ENCODE peak calls at places on chromosomes 6 and 20, in five cellular contexts. One of them, this sample, is unnamed.

GRCh38 chr20:42442728-42443127 is 747.0 kb downstream of the PTPRT start:
- DNase-seq in GM20000: no peak
- DNase-seq in right lobe of liver: no peak
- DNase-seq in Caco-2: no peak
- DNase-seq in type B pancreatic cell: no peak
- DNase-seq in this sample: no peak

GRCh38 chr6:41698350-41698781 is 37.0 kb downstream of the TFEB start:
- DNase-seq in GM20000: no peak
- DNase-seq in right lobe of liver: no peak
- DNase-seq in Caco-2: no peak
- DNase-seq in type B pancreatic cell: no peak
- DNase-seq in this sample: no peak

GRCh38 chr20:62413896-62414481 is 6.9 kb upstream of the CABLES2 start:
- DNase-seq in GM20000: no peak
- DNase-seq in right lobe of liver: no peak
- DNase-seq in Caco-2: no peak
- DNase-seq in type B pancreatic cell: no peak
- DNase-seq in this sample: no peak

GRCh38 chr20:305745-306144 is 8.4 kb downstream of the ZCCHC3 start:
- DNase-seq in GM20000: no peak
- DNase-seq in right lobe of liver: no peak
- DNase-seq in Caco-2: no peak
- DNase-seq in type B pancreatic cell: no peak
- DNase-seq in this sample: no peak

GRCh38 chr6:30875244-30876038 is 8.9 kb upstream of the DDR1 start:
- DNase-seq in GM20000: no peak
- DNase-seq in right lobe of liver: no peak
- DNase-seq in Caco-2: no peak
- DNase-seq in type B pancreatic cell: no peak
- DNase-seq in this sample: no peak

GRCh38 chr20:58192567-58192966 is 35.9 kb downstream of the ANKRD60 start:
- DNase-seq in GM20000: peak
- DNase-seq in right lobe of liver: no peak
- DNase-seq in Caco-2: no peak
- DNase-seq in type B pancreatic cell: no peak
- DNase-seq in this sample: peak

GRCh38 chr6:44576132-44576601 is 188.7 kb downstream of the CDC5L start:
- DNase-seq in GM20000: no peak
- DNase-seq in right lobe of liver: no peak
- DNase-seq in Caco-2: no peak
- DNase-seq in type B pancreatic cell: no peak
- DNase-seq in this sample: no peak

GRCh38 chr6:41460742-41461336 is 85.3 kb upstream of the FOXP4 start:
- DNase-seq in GM20000: no peak
- DNase-seq in right lobe of liver: no peak
- DNase-seq in Caco-2: no peak
- DNase-seq in type B pancreatic cell: no peak
- DNase-seq in this sample: no peak

DNA sequence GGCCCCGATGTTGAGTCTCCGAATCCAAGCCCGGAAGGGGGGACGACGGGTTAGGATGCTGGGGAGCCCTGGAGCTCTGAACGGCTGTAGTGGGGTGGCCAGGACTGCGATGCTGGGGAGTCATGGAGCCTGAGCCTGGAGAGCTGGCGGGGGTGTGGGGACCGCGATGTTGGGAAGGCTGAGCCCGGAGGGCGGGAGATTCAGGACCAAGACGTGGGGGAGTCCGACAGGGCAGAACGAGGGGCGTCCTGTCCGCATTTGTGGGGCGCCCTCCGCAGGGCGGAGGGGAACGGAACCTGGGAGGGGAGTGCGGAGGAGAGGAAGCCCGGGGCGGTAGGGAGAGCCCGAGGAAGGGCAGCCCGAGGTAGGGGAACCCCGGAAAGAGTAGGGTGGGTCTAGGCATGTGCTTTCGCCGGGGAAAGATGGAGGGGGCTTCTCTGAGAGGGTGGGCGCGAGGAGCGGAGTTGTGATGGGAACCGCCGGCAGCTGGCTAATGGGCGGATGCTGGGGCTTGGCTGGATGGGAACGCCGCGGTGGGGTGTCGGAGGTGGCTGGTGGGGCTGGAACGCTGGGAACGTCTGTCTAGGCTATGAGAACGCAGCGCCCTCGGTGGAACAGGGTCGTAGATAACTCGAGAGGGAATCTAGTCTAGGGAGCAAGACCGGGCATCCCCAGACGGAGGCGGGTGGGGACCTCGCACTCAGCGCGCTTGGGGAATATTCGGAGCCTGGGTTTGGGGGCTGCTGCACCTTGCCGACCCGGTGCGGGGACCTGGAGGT is 681 bp downstream of the PAQR8 start:
- DNase-seq in GM20000: peak
- DNase-seq in right lobe of liver: peak
- DNase-seq in Caco-2: peak
- DNase-seq in type B pancreatic cell: peak
- DNase-seq in this sample: peak
- TF ChIP-seq CTCF in GM20000: peak
- TF ChIP-seq CTCF in right lobe of liver: no peak
- TF ChIP-seq CTCF in Caco-2: no peak
- TF ChIP-seq CTCF in type B pancreatic cell: no peak
- TF ChIP-seq CTCF in this sample: peak

GRCh38 chr6:6105472-6106036 is 98.8 kb upstream of the NRN1 start:
- DNase-seq in GM20000: no peak
- DNase-seq in right lobe of liver: no peak
- DNase-seq in Caco-2: no peak
- DNase-seq in type B pancreatic cell: no peak
- DNase-seq in this sample: no peak
- TF ChIP-seq CTCF in GM20000: no peak
- TF ChIP-seq CTCF in right lobe of liver: peak
- TF ChIP-seq CTCF in Caco-2: no peak
- TF ChIP-seq CTCF in type B pancreatic cell: peak
- TF ChIP-seq CTCF in this sample: peak

DNA sequence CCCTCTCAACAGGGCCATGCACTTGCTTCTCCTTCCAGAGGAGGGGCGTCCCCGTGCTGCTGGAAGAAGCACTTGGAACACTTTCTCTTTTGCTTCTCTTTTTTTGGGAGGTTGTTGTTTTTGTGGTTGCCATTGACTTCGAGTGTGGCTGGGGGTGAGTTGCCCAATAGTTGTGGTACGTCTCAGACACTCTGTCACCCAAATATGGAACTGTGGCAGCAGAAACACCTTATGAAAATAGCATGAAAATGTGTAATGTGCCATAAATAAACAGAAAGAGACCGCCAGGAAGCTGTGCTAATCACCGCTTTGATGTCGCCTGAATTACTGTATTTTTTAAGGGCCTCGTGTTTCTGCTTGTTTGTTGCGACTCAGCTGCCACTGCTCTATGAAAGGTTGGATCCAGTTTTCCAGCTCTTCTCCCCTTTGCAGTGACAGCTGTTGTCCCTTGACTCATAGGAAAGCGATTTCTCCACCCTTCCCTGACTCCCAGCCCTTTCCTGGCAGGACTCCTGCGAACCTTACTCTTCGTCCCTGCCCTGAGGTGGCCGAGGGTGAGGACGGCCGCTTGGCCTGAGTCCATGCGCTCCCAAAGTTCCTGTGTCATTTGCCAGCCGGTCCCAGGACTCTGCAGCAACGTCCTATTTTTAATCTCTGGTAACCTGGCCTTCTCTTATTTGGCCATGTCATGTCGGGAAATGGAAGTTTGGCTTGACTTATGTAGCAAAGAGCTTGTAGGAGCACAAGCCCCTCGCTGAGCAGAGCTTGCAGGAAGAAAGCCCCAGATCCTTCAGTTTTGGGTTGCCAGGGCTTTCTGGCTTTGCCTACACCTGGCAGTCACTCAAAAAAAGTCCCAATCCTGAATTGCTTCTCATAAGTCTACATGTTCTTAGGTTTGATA is 694.6 kb downstream of the QKI start:
- DNase-seq in GM20000: no peak
- DNase-seq in right lobe of liver: peak
- DNase-seq in Caco-2: no peak
- DNase-seq in type B pancreatic cell: no peak
- DNase-seq in this sample: no peak
- TF ChIP-seq CTCF in GM20000: no peak
- TF ChIP-seq CTCF in right lobe of liver: no peak
- TF ChIP-seq CTCF in Caco-2: no peak
- TF ChIP-seq CTCF in type B pancreatic cell: no peak
- TF ChIP-seq CTCF in this sample: no peak

GRCh38 chr6:104418839-104419238 is 440.9 kb downstream of the HACE1 start:
- DNase-seq in GM20000: no peak
- DNase-seq in right lobe of liver: no peak
- DNase-seq in Caco-2: no peak
- DNase-seq in type B pancreatic cell: no peak
- DNase-seq in this sample: no peak
- TF ChIP-seq CTCF in GM20000: no peak
- TF ChIP-seq CTCF in right lobe of liver: no peak
- TF ChIP-seq CTCF in Caco-2: no peak
- TF ChIP-seq CTCF in type B pancreatic cell: no peak
- TF ChIP-seq CTCF in this sample: no peak

GRCh38 chr6:53119349-53119748 is 29.3 kb downstream of the GCM1 start:
- DNase-seq in GM20000: no peak
- DNase-seq in right lobe of liver: no peak
- DNase-seq in Caco-2: no peak
- DNase-seq in type B pancreatic cell: no peak
- DNase-seq in this sample: no peak
- TF ChIP-seq CTCF in GM20000: no peak
- TF ChIP-seq CTCF in right lobe of liver: no peak
- TF ChIP-seq CTCF in Caco-2: no peak
- TF ChIP-seq CTCF in type B pancreatic cell: no peak
- TF ChIP-seq CTCF in this sample: no peak

GRCh38 chr6:26195924-26196845 is 109.0 kb downstream of the HFE start:
- DNase-seq in GM20000: no peak
- DNase-seq in right lobe of liver: no peak
- DNase-seq in Caco-2: peak
- DNase-seq in type B pancreatic cell: no peak
- DNase-seq in this sample: no peak

GRCh38 chr6:26195376-26195923 is 108.2 kb downstream of the HFE start:
- DNase-seq in GM20000: peak
- DNase-seq in right lobe of liver: peak
- DNase-seq in Caco-2: peak
- DNase-seq in type B pancreatic cell: no peak
- DNase-seq in this sample: peak

GRCh38 chr6:26197736-26198625 is 110.8 kb downstream of the HFE start:
- DNase-seq in GM20000: no peak
- DNase-seq in right lobe of liver: no peak
- DNase-seq in Caco-2: peak
- DNase-seq in type B pancreatic cell: no peak
- DNase-seq in this sample: no peak

GRCh38 chr6:26198626-26199056 is 111.4 kb downstream of the HFE start:
- DNase-seq in GM20000: no peak
- DNase-seq in right lobe of liver: no peak
- DNase-seq in Caco-2: no peak
- DNase-seq in type B pancreatic cell: no peak
- DNase-seq in this sample: no peak

GRCh38 chr6:26196846-26197683 is 109.8 kb downstream of the HFE start:
- DNase-seq in GM20000: peak
- DNase-seq in right lobe of liver: peak
- DNase-seq in Caco-2: peak
- DNase-seq in type B pancreatic cell: peak
- DNase-seq in this sample: peak
- TF ChIP-seq CTCF in GM20000: no peak
- TF ChIP-seq CTCF in right lobe of liver: no peak
- TF ChIP-seq CTCF in Caco-2: no peak
- TF ChIP-seq CTCF in type B pancreatic cell: no peak
- TF ChIP-seq CTCF in this sample: no peak

GRCh38 chr6:63882208-63882607 is 246.6 kb downstream of the PHF3 start:
- DNase-seq in GM20000: no peak
- DNase-seq in right lobe of liver: no peak
- DNase-seq in Caco-2: peak
- DNase-seq in type B pancreatic cell: no peak
- DNase-seq in this sample: no peak
- TF ChIP-seq CTCF in GM20000: no peak
- TF ChIP-seq CTCF in right lobe of liver: no peak
- TF ChIP-seq CTCF in Caco-2: peak
- TF ChIP-seq CTCF in type B pancreatic cell: peak
- TF ChIP-seq CTCF in this sample: no peak

GRCh38 chr6:20554817-20555216 is 20.6 kb downstream of the CDKAL1 start:
- DNase-seq in GM20000: no peak
- DNase-seq in right lobe of liver: no peak
- DNase-seq in Caco-2: no peak
- DNase-seq in type B pancreatic cell: no peak
- DNase-seq in this sample: no peak

GRCh38 chr6:20564777-20565176 is 30.5 kb downstream of the CDKAL1 start:
- DNase-seq in GM20000: peak
- DNase-seq in right lobe of liver: no peak
- DNase-seq in Caco-2: no peak
- DNase-seq in type B pancreatic cell: no peak
- DNase-seq in this sample: peak

GRCh38 chr6:20563377-20563776 is 29.1 kb downstream of the CDKAL1 start:
- DNase-seq in GM20000: no peak
- DNase-seq in right lobe of liver: no peak
- DNase-seq in Caco-2: no peak
- DNase-seq in type B pancreatic cell: no peak
- DNase-seq in this sample: no peak

GRCh38 chr6:20564269-20564668 is 30.0 kb downstream of the CDKAL1 start:
- DNase-seq in GM20000: peak
- DNase-seq in right lobe of liver: no peak
- DNase-seq in Caco-2: no peak
- DNase-seq in type B pancreatic cell: no peak
- DNase-seq in this sample: peak

DNA sequence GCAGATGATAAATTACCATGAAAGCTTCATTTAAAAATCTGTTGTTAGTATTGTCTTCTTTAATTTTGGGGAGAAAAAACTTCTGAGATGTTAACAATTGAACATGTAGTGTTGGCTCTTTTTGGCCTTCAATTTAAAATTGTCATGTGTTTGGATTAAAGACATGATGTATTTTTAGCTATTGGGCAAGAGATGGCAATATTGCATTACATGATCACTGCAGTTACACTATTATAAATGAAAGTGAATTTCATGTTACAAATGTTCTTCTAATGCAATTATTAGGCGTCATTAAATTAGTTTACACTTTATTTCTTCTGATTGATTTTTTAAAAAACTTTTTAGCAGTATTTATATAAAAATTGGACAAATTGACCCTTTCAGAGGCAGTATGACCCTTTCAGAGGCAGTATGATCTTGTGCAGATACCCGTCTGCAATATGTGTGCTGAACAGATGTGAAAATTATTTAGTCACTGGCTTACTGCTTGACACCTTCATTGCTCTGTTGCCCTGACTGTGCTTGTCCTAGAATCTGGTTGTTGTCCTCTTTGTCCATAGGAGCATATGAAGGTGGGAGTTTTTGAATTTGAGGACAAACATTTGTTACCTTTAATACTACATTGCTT is 25.8 kb downstream of the CDKAL1 start:
- DNase-seq in GM20000: no peak
- DNase-seq in right lobe of liver: no peak
- DNase-seq in Caco-2: no peak
- DNase-seq in type B pancreatic cell: no peak
- DNase-seq in this sample: no peak
- TF ChIP-seq CTCF in GM20000: no peak
- TF ChIP-seq CTCF in right lobe of liver: no peak
- TF ChIP-seq CTCF in Caco-2: no peak
- TF ChIP-seq CTCF in type B pancreatic cell: peak
- TF ChIP-seq CTCF in this sample: no peak